ENCODE peak calls at places on chromosomes 1 and 21, in six cellular contexts. E is lung microvascular endothelial cell; K is lower leg skin; B is stimulated activated CD4-positive, alpha-beta T cell treated with anti-CD3 and anti-CD28 coated beads, Interleukin-12 subunit alpha, Interleukin-12 subunit beta, amount 100 ng/mL, for 4 hours; L is activated effector memory CD4-positive, alpha-beta T cell treated with anti-CD3 and anti-CD28 coated beads, Interleukin-2, amount 50 U/mL, for 16 hours; X is T-cell. M is an unnamed sample.

GRCh38 chr1:101119289-101119688 is 93.7 kb upstream of the DPH5 start:
- DNase-seq in E (no peak), L (no peak), B (no peak), K (no peak), X (no peak), M (no peak)

GRCh38 chr1:167634435-167634834 is 4.4 kb downstream of the RCSD1 start:
- DNase-seq in E (no peak), K (no peak), L (no peak), B (no peak), X (no peak), M (no peak)

GRCh38 chr1:48048980-48049379 is 51.8 kb upstream of the TRABD2B start:
- DNase-seq in X (no peak), L (no peak), K (no peak), B (no peak), E (no peak), M (no peak)

GRCh38 chr1:185068362-185068761 is 23.0 kb downstream of the RNF2 start:
- DNase-seq in X (no peak), L (no peak), B (no peak), E (no peak), K (no peak), M (no peak)

GRCh38 chr1:109252893-109253802 is 3.8 kb downstream of the CELSR2 start:
- DNase-seq in K (no peak), L (no peak), B (no peak), X (no peak), E (no peak), M (no peak)

GRCh38 chr1:14969006-14969405 is 184.5 kb upstream of the TMEM51 start:
- DNase-seq in X (peak), L (peak), E (no peak), B (peak), K (no peak), M (no peak)

GRCh38 chr1:198893763-198894444 is 255.1 kb downstream of the PTPRC start:
- DNase-seq in E (no peak), L (no peak), K (no peak), X (no peak), B (no peak), M (no peak)

GRCh38 chr1:172460177-172460576 is 16.3 kb upstream of the PIGC start:
- DNase-seq in K (no peak), B (no peak), X (no peak), E (no peak), L (no peak), M (no peak)

GRCh38 chr1:26145041-26145959 is 13.6 kb upstream of the FAM110D start:
- DNase-seq in K (peak), X (peak), B (peak), E (peak), L (peak), M (peak)

GRCh38 chr21:27513825-27514224 is 546.9 kb upstream of the ADAMTS5 start:
- DNase-seq in E (no peak), L (no peak), X (no peak), K (no peak), B (no peak), M (no peak)

GRCh38 chr21:31879251-31879650 is 6.4 kb downstream of the HUNK start:
- DNase-seq in E (no peak), X (no peak), B (no peak), K (no peak), L (no peak), M (no peak)

GRCh38 chr1:185929759-185930158 is 195.6 kb downstream of the HMCN1 start:
- DNase-seq in X (no peak), B (no peak), K (no peak), E (no peak), L (no peak), M (no peak)